ENCODE peak calls at places on chromosomes 4 and X, in six cellular contexts. G is K562, R is A549, T is HepG2, A is endothelial cell of umbilical vein, E is H1. N is an unnamed sample.

GRCh38 chrX:121028419-121028818 is 19.0 kb upstream of the GLUD2 start:
- DNase-seq in E (no peak), T (no peak), G (no peak), R (no peak), A (no peak), N (no peak)

GRCh38 chrX:132963846-132964245 is 5.4 kb upstream of the HS6ST2 start:
- DNase-seq in R (no peak), G (no peak), T (no peak), E (no peak), A (no peak), N (no peak)

GRCh38 chrX:17361620-17362019 is 13.4 kb upstream of the NHS start:
- DNase-seq in G (peak), T (peak), A (no peak), E (no peak), R (peak), N (peak)

GRCh38 chr4:110275871-110276270 is 77.5 kb upstream of the ELOVL6 start:
- DNase-seq in T (no peak), E (no peak), A (no peak), R (no peak), G (no peak), N (no peak)

GRCh38 chr4:153676491-153676890 is 7.6 kb upstream of the TLR2 start:
- DNase-seq in E (no peak), R (no peak), G (no peak), A (peak), T (no peak), N (no peak)

GRCh38 chr4:182306792-182307507 is 63.7 kb downstream of the TENM3 start:
- DNase-seq in A (no peak), T (no peak), R (no peak), E (no peak), G (no peak), N (no peak)

GRCh38 chrX:69077895-69078455 is 87.3 kb downstream of the PJA1 start:
- DNase-seq in G (no peak), A (no peak), T (no peak), R (no peak), E (no peak), N (no peak)

GRCh38 chrX:9860826-9861225 is 74.6 kb downstream of the SHROOM2 start:
- DNase-seq in R (no peak), E (no peak), A (no peak), G (no peak), T (no peak), N (no peak)

GRCh38 chrX:17022205-17022604 is 75.7 kb downstream of the REPS2 start:
- DNase-seq in E (no peak), A (no peak), G (no peak), T (no peak), R (no peak), N (no peak)

GRCh38 chr4:20127626-20128025 is 124.1 kb upstream of the SLIT2 start:
- DNase-seq in T (no peak), G (no peak), R (no peak), E (no peak), A (no peak), N (no peak)

GRCh38 chrX:148960060-148960459 is 459.6 kb downstream of the AFF2 start:
- DNase-seq in A (peak), G (no peak), R (no peak), E (no peak), T (no peak), N (no peak)

GRCh38 chrX:44352739-44353138 is 9.3 kb upstream of the EFHC2 start:
- DNase-seq in G (no peak), R (no peak), A (no peak), E (no peak), T (no peak), N (no peak)

GRCh38 chr4:135508006-135508714 is 1306.6 kb upstream of the PABPC4L start:
- DNase-seq in G (no peak), E (no peak), R (peak), T (no peak), A (peak), N (no peak)

GRCh38 chr4:102263024-102263787 is 82.1 kb downstream of the SLC39A8 start:
- DNase-seq in A (peak), T (peak), E (no peak), G (no peak), R (peak), N (no peak)

GRCh38 chrX:109312757-109313156 is 169.1 kb downstream of the GUCY2F start:
- DNase-seq in E (no peak), G (no peak), A (no peak), R (no peak), T (no peak), N (no peak)

GRCh38 chr4:37522996-37523395 is 163.2 kb downstream of the RELL1 start:
- DNase-seq in G (no peak), E (no peak), A (no peak), T (no peak), R (no peak), N (no peak)

GRCh38 chr4:111943796-111944203 is 201.5 kb upstream of the FAM241A start:
- DNase-seq in T (peak), G (no peak), E (peak), R (peak), A (peak), N (peak)

GRCh38 chr4:74671074-74671698 is 123.1 kb downstream of the BTC start:
- DNase-seq in R (peak), A (peak), T (peak), G (peak), E (peak), N (peak)

GRCh38 chrX:30642642-30643041 is 10.6 kb upstream of the GK start:
- DNase-seq in R (no peak), A (no peak), T (peak), G (no peak), E (no peak), N (no peak)

GRCh38 chr4:142961866-142962265 is 115.8 kb upstream of the INPP4B start:
- DNase-seq in E (no peak), A (no peak), R (no peak), T (no peak), G (no peak), N (no peak)

GRCh38 chr4:10554694-10555093 is 97.5 kb upstream of the ZNF518B start:
- DNase-seq in G (peak), E (no peak), T (peak), R (peak), A (peak), N (peak)

GRCh38 chrX:65948103-65948502 is 91.8 kb downstream of the VSIG4 start:
- DNase-seq in T (no peak), A (no peak), E (no peak), G (no peak), R (no peak), N (no peak)

GRCh38 chr4:10086506-10087120 is 30.0 kb downstream of the WDR1 start:
- DNase-seq in T (no peak), G (no peak), A (no peak), R (no peak), E (no peak), N (no peak)

GRCh38 chr4:18366762-18367358 is 345.3 kb upstream of the LCORL start:
- DNase-seq in R (peak), G (no peak), E (no peak), A (peak), T (peak), N (no peak)

GRCh38 chr4:60134106-60134505 is 1066.0 kb upstream of the ADGRL3 start:
- DNase-seq in G (no peak), E (no peak), T (no peak), A (no peak), R (no peak), N (no peak)

GRCh38 chrX:102651968-102652744 is 873 bp downstream of the GPRASP1 start:
- DNase-seq in E (no peak), G (no peak), A (peak), T (no peak), R (peak), N (peak)

GRCh38 chrX:46577116-46578005 is 3.8 kb downstream of the CHST7 start:
- DNase-seq in R (no peak), T (no peak), E (no peak), G (no peak), A (no peak), N (no peak)

GRCh38 chr4:184286346-184286745 is 68.7 kb upstream of the ENPP6 start:
- DNase-seq in E (no peak), A (no peak), G (no peak), T (no peak), R (no peak), N (no peak)

GRCh38 chr4:78954048-78954666 is 14.9 kb upstream of the PAQR3 start:
- DNase-seq in A (peak), R (peak), E (no peak), G (peak), T (peak), N (peak)

GRCh38 chrX:33183366-33183765 is 28.0 kb downstream of the DMD start:
- DNase-seq in T (no peak), G (no peak), E (no peak), A (peak), R (no peak), N (no peak)

GRCh38 chr4:24890561-24890960 is 22.3 kb downstream of the CCDC149 start:
- DNase-seq in R (no peak), E (no peak), G (no peak), A (no peak), T (no peak), N (no peak)

GRCh38 chr4:159434496-159435241 is 331.8 kb downstream of the RAPGEF2 start:
- DNase-seq in A (no peak), G (no peak), E (no peak), T (no peak), R (no peak), N (no peak)

GRCh38 chrX:119604778-119605177 is 1.4 kb downstream of the NKRF start:
- DNase-seq in T (no peak), G (no peak), A (peak), R (no peak), E (no peak), N (no peak)

GRCh38 chrX:119605739-119606507 is at the start of gene NKRF:
- DNase-seq in A (peak), T (peak), R (peak), E (peak), G (peak), N (peak)

GRCh38 chrX:119606508-119607389 is 525 bp upstream of the NKRF start:
- DNase-seq in R (no peak), A (no peak), T (no peak), E (no peak), G (no peak), N (no peak)

GRCh38 chrX:119602701-119603255 is 3.4 kb downstream of the NKRF start:
- DNase-seq in R (no peak), T (no peak), G (no peak), A (no peak), E (no peak), N (no peak)

DNA sequence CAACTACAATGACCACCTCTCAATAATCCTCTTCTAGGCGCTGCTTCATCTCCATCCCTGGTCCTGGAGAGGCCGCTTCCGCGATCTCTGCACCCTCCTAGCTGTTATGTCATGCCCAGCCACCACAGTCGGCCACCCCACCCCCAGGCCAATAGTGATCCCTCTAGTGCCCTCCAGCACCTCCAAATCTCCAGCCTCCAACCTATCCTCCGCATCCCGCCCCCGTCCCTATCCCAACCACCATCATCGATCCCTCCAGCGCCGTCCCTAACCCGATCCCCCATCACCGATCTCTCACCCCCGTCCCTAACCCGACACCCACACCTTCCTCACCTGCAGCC is 856 bp downstream of the NKRF start:
- DNase-seq in R (peak), G (no peak), T (peak), E (no peak), A (peak), N (no peak)
- TF ChIP-seq JUN in R (no peak), G (no peak), T (no peak), E (no peak), A (no peak), N (no peak)

DNA sequence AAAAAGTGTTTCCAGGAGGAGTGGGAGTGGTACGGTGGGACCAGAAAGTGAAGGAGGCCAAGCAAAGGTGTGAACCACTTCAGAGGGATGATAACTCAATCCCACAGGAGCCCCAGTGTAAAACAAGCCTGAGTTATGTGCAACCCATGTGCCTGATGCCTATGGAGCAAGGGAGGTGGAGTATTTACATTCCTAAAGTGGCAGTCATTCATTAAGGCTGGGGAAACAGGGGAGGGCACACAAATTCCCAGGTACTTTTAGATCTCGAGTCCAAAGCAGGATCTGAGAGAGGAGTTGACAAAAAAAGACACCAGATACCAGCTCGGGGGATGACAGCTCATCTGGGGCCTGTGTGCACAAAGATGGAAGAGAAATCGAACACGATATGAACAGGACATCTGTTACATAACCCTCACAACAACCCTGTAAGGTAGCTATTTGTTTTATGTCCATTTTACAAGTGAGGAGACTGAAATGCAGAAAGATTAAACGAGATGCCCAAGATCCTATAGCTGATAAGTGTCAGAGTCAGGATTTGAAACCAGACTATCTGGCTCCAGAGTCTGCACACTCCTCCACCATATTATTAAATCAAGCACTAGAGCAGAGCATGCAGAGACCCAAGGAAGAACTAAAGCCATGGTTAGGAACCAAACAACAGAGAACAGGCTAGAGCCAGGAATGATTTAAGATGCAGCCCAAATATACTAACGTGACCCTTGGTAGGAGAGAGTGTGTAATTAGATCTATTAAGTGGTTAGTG is 91.9 kb upstream of the MAPK10 start:
- DNase-seq in T (no peak), A (no peak), G (no peak), R (peak), E (no peak), N (no peak)
- TF ChIP-seq JUN in T (no peak), A (no peak), G (no peak), R (no peak), E (no peak), N (no peak)

DNA sequence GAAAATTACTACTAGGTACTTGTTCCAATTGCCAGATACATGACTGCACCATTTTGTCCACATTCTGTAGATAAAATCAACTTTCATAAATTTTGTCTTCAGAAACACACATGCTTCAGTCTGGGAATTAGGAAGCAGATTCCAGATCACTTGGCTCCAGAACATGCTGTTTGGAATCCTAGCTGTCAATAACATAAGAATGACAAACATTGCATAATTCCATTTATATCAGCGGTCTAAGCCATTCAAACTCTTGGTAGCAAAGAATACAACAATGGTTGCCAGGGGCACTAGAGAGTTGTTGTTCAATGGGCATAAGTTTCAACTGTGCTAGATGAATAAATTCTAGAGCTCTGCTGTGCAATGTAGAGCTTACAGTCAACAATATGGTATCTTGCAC is 1112.1 kb upstream of the AGA start:
- DNase-seq in T (no peak), A (no peak), R (no peak), G (no peak), E (no peak), N (no peak)
- TF ChIP-seq JUN in T (no peak), A (no peak), R (no peak), G (no peak), E (no peak), N (no peak)

GRCh38 chr4:119493419-119493818 is 135.2 kb downstream of the PDE5A start:
- DNase-seq in T (no peak), E (no peak), G (no peak), A (no peak), R (peak), N (no peak)
- TF ChIP-seq JUN in T (no peak), E (no peak), G (no peak), A (no peak), R (no peak), N (no peak)

DNA sequence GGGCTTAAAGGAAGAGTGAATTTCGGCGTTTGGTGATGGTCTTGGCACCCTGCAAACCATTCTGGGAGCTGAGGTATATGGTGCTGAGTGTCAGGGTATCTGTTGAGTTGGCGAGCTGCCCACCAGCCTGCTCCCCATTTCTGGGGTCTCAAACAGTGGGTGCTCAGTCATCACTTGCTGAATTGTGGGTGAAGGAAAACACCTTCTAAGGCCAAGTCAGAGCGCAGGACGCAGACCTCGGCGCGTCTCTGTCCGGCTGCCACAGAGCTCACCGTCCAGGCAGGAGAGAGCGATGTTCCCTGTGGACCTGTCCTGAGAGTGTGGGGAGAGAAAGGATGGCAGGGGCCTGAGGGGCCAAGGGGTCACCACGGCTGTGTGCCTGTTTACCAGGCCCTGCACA is 111.2 kb downstream of the SORCS2 start:
- DNase-seq in A (no peak), T (no peak), E (no peak), R (no peak), G (no peak), N (no peak)
- TF ChIP-seq JUN in A (no peak), T (no peak), E (no peak), R (no peak), G (no peak), N (no peak)

GRCh38 chrX:71253253-71254091 is 468 bp downstream of the ZMYM3 start:
- DNase-seq in A (peak), T (peak), R (peak), E (no peak), G (peak), N (peak)
- TF ChIP-seq JUN in A (no peak), T (no peak), R (no peak), E (no peak), G (no peak), N (no peak)

GRCh38 chr4:13642576-13642975 is 15.1 kb upstream of the BOD1L1 start:
- DNase-seq in E (no peak), A (no peak), G (no peak), T (no peak), R (no peak), N (no peak)

GRCh38 chr4:13641084-13641483 is 13.6 kb upstream of the BOD1L1 start:
- DNase-seq in T (no peak), R (no peak), E (no peak), G (no peak), A (no peak), N (no peak)

GRCh38 chr4:13642163-13642562 is 14.6 kb upstream of the BOD1L1 start:
- DNase-seq in T (no peak), A (no peak), R (no peak), E (no peak), G (no peak), N (no peak)

GRCh38 chr4:13645075-13645474 is 17.6 kb upstream of the BOD1L1 start:
- DNase-seq in R (no peak), T (no peak), A (no peak), E (no peak), G (no peak), N (no peak)

DNA sequence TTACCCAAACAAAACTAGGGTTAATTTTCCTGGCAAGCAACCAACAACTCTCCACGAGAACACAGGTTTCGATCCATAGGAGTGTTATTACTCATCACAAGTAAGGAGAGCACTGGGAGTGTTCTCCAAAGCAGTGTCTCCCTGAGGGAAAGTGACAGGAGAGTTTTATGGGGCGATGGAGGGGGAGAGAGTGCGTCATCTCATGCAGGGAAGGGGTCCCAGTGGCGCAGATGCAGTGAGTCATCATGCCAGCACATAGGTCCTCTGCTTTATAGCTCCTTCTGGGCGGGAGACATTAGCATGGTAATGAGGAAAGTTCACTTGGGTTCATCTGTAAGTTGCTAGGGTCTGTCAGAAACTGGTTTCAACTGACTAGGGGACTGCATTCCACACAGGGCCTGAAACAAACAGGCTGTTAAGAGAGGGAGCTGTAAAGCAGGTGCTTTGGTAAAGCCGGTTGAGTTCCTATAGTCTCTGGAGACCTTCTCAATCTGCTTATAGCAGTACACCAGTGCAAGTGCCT is 12.7 kb upstream of the BOD1L1 start:
- DNase-seq in R (peak), E (peak), G (no peak), A (no peak), T (no peak), N (peak)
- TF ChIP-seq JUN in R (peak), E (peak), G (no peak), A (no peak), T (no peak), N (no peak)